ENCODE peak calls at places on chromosome 2, in seven cellular contexts. One of them, this sample, is unnamed.

GRCh38 chr2:18831916-18832510 is 242.6 kb upstream of the NT5C1B start:
- DNase-seq in SK-N-SH: no peak
- DNase-seq in K562: no peak
- DNase-seq in GM12891: no peak
- DNase-seq in H1: no peak
- DNase-seq in HepG2: no peak
- DNase-seq in GM12878: no peak
- DNase-seq in this sample: no peak

GRCh38 chr2:98160574-98160973 is 73.6 kb downstream of the VWA3B start:
- DNase-seq in H1: no peak
- DNase-seq in GM12878: no peak
- DNase-seq in GM12891: no peak
- DNase-seq in K562: no peak
- DNase-seq in HepG2: no peak
- DNase-seq in SK-N-SH: no peak
- DNase-seq in this sample: no peak

GRCh38 chr2:65528241-65528574 is 95.8 kb upstream of the SPRED2 start:
- DNase-seq in SK-N-SH: no peak
- DNase-seq in GM12878: no peak
- DNase-seq in HepG2: no peak
- DNase-seq in H1: no peak
- DNase-seq in K562: no peak
- DNase-seq in GM12891: no peak
- DNase-seq in this sample: no peak

GRCh38 chr2:104850322-104851184 is 3.4 kb upstream of the POU3F3 start:
- DNase-seq in K562: no peak
- DNase-seq in HepG2: no peak
- DNase-seq in H1: no peak
- DNase-seq in GM12891: no peak
- DNase-seq in GM12878: no peak
- DNase-seq in SK-N-SH: no peak
- DNase-seq in this sample: no peak

GRCh38 chr2:212919238-212919637 is 232.2 kb downstream of the IKZF2 start:
- DNase-seq in SK-N-SH: no peak
- DNase-seq in GM12891: no peak
- DNase-seq in K562: no peak
- DNase-seq in GM12878: no peak
- DNase-seq in HepG2: no peak
- DNase-seq in H1: no peak
- DNase-seq in this sample: no peak

GRCh38 chr2:43759195-43759594 is 14.6 kb upstream of the DYNC2LI1 start:
- DNase-seq in GM12891: no peak
- DNase-seq in K562: no peak
- DNase-seq in GM12878: no peak
- DNase-seq in HepG2: peak; percentile 80
- DNase-seq in SK-N-SH: no peak
- DNase-seq in H1: no peak
- DNase-seq in this sample: no peak

GRCh38 chr2:38146302-38146916 is 70.5 kb upstream of the CYP1B1 start:
- DNase-seq in GM12878: peak; percentile 71
- DNase-seq in SK-N-SH: no peak
- DNase-seq in K562: peak; percentile 44
- DNase-seq in GM12891: no peak
- DNase-seq in HepG2: no peak
- DNase-seq in H1: peak; percentile 15
- DNase-seq in this sample: no peak

GRCh38 chr2:104872034-104872865 is 18.3 kb downstream of the POU3F3 start:
- DNase-seq in SK-N-SH: no peak
- DNase-seq in GM12891: no peak
- DNase-seq in GM12878: no peak
- DNase-seq in H1: no peak
- DNase-seq in HepG2: no peak
- DNase-seq in K562: no peak
- DNase-seq in this sample: no peak

GRCh38 chr2:221552282-221552681 is 19.8 kb downstream of the EPHA4 start:
- DNase-seq in GM12878: no peak
- DNase-seq in GM12891: no peak
- DNase-seq in K562: no peak
- DNase-seq in H1: no peak
- DNase-seq in HepG2: no peak
- DNase-seq in SK-N-SH: no peak
- DNase-seq in this sample: no peak

GRCh38 chr2:191190861-191191552 is 40.2 kb upstream of the STAT4 start:
- DNase-seq in GM12878: no peak
- DNase-seq in SK-N-SH: no peak
- DNase-seq in HepG2: no peak
- DNase-seq in H1: no peak
- DNase-seq in K562: no peak
- DNase-seq in GM12891: no peak
- DNase-seq in this sample: no peak

GRCh38 chr2:219167997-219168396 is 1.8 kb downstream of the SLC23A3 start:
- DNase-seq in GM12878: no peak
- DNase-seq in GM12891: no peak
- DNase-seq in SK-N-SH: no peak
- DNase-seq in K562: no peak
- DNase-seq in H1: no peak
- DNase-seq in HepG2: no peak
- DNase-seq in this sample: no peak

DNA sequence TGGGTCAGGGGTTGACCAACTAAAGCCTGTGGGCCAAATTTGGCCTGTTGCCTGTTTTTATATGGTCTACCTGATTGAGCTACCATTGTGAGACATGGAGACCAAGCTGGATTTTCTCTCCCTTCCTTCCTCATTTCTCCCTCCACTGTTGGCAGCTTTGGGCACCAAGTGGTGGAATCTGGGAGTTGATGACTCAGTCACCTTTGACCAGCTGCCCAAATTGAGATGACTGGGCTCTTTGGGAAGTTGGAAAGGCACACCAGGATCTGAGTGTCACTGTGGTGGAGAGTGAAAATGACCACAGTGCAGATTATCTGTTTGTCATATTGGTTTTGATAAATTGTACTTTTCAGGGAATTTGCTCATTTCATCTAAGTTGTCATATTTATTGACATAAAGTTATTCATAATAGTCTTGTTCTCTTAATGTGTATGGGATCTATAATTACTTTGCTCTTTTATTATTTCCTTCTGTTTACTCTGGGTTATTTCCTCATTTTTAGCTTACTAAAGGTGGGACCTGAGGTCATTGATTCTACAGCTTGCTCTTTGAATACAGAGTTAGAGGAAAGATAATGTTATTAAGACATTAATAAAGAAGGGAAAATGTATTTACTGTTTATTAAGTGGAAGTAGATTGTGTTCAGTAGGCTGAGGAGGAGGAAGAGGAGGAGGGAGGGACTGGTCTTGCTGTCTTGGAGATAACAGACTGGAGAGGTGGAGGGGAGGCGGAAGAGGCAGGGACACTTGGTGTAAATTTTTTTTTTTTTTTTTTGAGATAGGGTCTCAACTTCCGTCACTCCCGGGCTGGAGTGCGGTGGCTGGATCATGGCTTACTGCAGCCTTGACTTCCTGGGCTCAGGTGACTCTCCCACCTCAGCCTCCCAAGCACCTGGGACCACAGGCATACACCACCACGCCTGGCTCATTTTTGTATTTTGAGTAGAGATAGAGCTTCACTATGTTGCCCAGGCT is 31.8 kb downstream of the AGFG1 start:
- DNase-seq in K562: peak; percentile 31
- DNase-seq in H1: no peak
- DNase-seq in GM12878: no peak
- DNase-seq in SK-N-SH: no peak
- DNase-seq in GM12891: no peak
- DNase-seq in HepG2: peak; percentile 50
- DNase-seq in this sample: no peak
- TF ChIP-seq POLR2AphosphoS5 in K562: no peak
- TF ChIP-seq POLR2AphosphoS5 in H1: no peak
- TF ChIP-seq POLR2AphosphoS5 in GM12878: no peak
- TF ChIP-seq POLR2AphosphoS5 in SK-N-SH: no peak
- TF ChIP-seq POLR2AphosphoS5 in GM12891: no peak
- TF ChIP-seq POLR2AphosphoS5 in HepG2: no peak
- TF ChIP-seq POLR2AphosphoS5 in this sample: no peak

DNA sequence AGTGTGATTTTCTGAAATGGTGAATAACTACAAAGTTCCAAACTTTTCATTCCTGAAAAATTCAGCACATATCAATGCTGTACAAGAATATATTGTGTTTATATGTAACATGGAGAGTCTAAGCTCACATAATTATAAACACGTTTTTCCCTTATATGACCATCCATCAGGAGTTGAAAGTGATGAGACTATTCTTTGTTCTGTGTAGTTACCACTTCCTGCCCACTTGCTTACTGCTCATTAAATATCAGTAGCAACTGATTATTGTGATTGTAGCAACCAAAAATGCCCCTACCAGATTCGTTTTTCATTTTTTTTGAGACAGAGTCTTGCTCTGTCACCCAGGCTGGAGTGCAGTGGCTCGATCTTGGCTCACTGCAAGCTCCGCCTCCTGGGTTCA is 30.8 kb downstream of the OTX1 start:
- DNase-seq in HepG2: no peak
- DNase-seq in SK-N-SH: no peak
- DNase-seq in H1: no peak
- DNase-seq in GM12878: no peak
- DNase-seq in GM12891: no peak
- DNase-seq in K562: no peak
- DNase-seq in this sample: no peak
- TF ChIP-seq TAF1 in HepG2: no peak
- TF ChIP-seq TAF1 in SK-N-SH: no peak
- TF ChIP-seq TAF1 in H1: no peak
- TF ChIP-seq TAF1 in GM12878: no peak
- TF ChIP-seq TAF1 in GM12891: no peak
- TF ChIP-seq TAF1 in K562: no peak
- TF ChIP-seq TAF1 in this sample: no peak

DNA sequence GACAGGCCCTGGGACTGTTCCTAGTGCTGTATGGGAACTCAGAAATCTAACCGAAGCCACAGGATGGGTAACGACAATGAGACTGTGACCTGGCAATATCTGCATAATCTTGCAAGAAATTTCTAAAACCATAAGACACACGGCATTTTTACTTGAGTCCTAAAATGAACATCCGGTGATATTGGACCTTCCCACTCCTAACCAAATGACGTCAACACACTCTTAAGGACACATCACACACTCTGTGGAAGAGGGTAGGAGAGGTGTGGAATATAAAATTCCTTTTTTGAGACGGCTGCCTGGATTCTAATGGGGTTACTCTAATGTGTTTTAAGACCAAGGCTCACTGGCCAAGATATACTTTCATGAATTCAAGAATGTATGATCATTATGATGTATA is 195.9 kb downstream of the SLC8A1 start:
- DNase-seq in GM12891: no peak
- DNase-seq in H1: no peak
- DNase-seq in K562: no peak
- DNase-seq in GM12878: no peak
- DNase-seq in HepG2: no peak
- DNase-seq in SK-N-SH: no peak
- DNase-seq in this sample: no peak
- TF ChIP-seq POLR2AphosphoS5 in GM12891: no peak
- TF ChIP-seq POLR2AphosphoS5 in H1: no peak
- TF ChIP-seq POLR2AphosphoS5 in K562: no peak
- TF ChIP-seq POLR2AphosphoS5 in GM12878: no peak
- TF ChIP-seq POLR2AphosphoS5 in HepG2: no peak
- TF ChIP-seq POLR2AphosphoS5 in SK-N-SH: no peak
- TF ChIP-seq POLR2AphosphoS5 in this sample: no peak

GRCh38 chr2:186891219-186891621 is 42.2 kb upstream of the ZSWIM2 start:
- DNase-seq in GM12891: no peak
- DNase-seq in H1: no peak
- DNase-seq in HepG2: no peak
- DNase-seq in K562: no peak
- DNase-seq in SK-N-SH: no peak
- DNase-seq in GM12878: no peak
- DNase-seq in this sample: no peak
- TF ChIP-seq TAF1 in GM12891: no peak
- TF ChIP-seq TAF1 in H1: no peak
- TF ChIP-seq TAF1 in HepG2: no peak
- TF ChIP-seq TAF1 in K562: no peak
- TF ChIP-seq TAF1 in SK-N-SH: no peak
- TF ChIP-seq TAF1 in GM12878: no peak
- TF ChIP-seq TAF1 in this sample: no peak

GRCh38 chr2:241558532-241559488 is at the start of gene BOK:
- DNase-seq in H1: peak; percentile 63
- DNase-seq in GM12891: no peak
- DNase-seq in SK-N-SH: peak; percentile 65
- DNase-seq in HepG2: peak; percentile 73
- DNase-seq in GM12878: no peak
- DNase-seq in K562: peak; percentile 80
- DNase-seq in this sample: peak; percentile 30

GRCh38 chr2:241560883-241561474 is 2.4 kb downstream of the BOK start:
- DNase-seq in SK-N-SH: peak; percentile 96
- DNase-seq in HepG2: no peak
- DNase-seq in K562: no peak
- DNase-seq in GM12878: no peak
- DNase-seq in H1: no peak
- DNase-seq in GM12891: no peak
- DNase-seq in this sample: peak; percentile 22

GRCh38 chr2:241561811-241562210 is 3.3 kb downstream of the BOK start:
- DNase-seq in H1: no peak
- DNase-seq in HepG2: no peak
- DNase-seq in SK-N-SH: peak; percentile 76
- DNase-seq in GM12891: no peak
- DNase-seq in GM12878: no peak
- DNase-seq in K562: peak; percentile 53
- DNase-seq in this sample: no peak

GRCh38 chr2:241560181-241560882 is 1.8 kb downstream of the BOK start:
- DNase-seq in K562: no peak
- DNase-seq in GM12891: no peak
- DNase-seq in SK-N-SH: peak; percentile 58
- DNase-seq in HepG2: no peak
- DNase-seq in H1: no peak
- DNase-seq in GM12878: no peak
- DNase-seq in this sample: no peak

DNA sequence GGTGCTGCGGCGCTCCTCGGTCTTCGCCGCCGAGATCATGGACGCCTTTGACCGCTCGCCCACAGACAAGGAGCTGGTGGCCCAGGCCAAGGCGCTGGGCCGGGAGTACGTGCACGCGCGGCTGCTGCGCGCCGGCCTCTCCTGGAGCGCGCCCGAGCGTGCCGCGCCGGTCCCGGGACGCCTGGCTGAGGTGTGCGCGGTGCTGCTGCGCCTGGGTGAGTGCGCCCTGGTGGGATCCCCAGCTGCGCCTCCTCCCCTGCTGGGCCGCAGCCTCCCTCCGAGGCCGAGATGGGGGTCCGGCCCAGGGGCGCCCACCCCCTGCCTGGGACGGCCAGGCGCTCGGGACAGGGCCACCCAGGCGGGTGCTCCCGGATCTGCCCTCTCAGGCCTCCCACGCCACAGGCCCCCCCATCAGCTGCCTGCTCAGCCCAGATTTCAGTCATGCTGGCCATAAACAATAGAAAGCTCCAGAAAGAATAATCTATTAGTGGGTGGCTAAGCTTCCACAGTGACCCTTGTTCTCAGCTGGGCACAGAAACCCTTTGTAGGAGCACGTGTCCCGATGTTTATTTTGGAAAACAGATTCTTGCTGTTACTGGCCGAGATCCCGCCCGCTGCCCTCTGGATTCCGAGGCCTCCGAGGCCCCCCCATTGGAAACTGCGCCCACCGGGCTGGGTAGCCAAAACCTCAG is 1.1 kb downstream of the BOK start:
- DNase-seq in H1: no peak
- DNase-seq in GM12891: no peak
- DNase-seq in SK-N-SH: peak; percentile 56
- DNase-seq in HepG2: peak; percentile 61
- DNase-seq in GM12878: no peak
- DNase-seq in K562: no peak
- DNase-seq in this sample: peak; percentile 42
- TF ChIP-seq POLR2AphosphoS5 in H1: no peak
- TF ChIP-seq POLR2AphosphoS5 in GM12891: no peak
- TF ChIP-seq POLR2AphosphoS5 in SK-N-SH: no peak
- TF ChIP-seq POLR2AphosphoS5 in HepG2: no peak
- TF ChIP-seq POLR2AphosphoS5 in GM12878: no peak
- TF ChIP-seq POLR2AphosphoS5 in K562: no peak
- TF ChIP-seq POLR2AphosphoS5 in this sample: no peak